ENCODE peak calls at places on chromosome 5, in six cellular contexts. One of them, this sample, is unnamed.

GRCh38 chr5:96855041-96855872 is 21.0 kb upstream of the ERAP2 start:
- DNase-seq in sigmoid colon: no peak
- DNase-seq in epithelial cell of esophagus: no peak
- DNase-seq in retinal pigment epithelial cell: no peak
- DNase-seq in BJ: no peak
- DNase-seq in fibroblast of lung: peak
- DNase-seq in this sample: no peak

GRCh38 chr5:33612386-33612785 is 171.6 kb downstream of the TARS1 start:
- DNase-seq in fibroblast of lung: peak
- DNase-seq in retinal pigment epithelial cell: no peak
- DNase-seq in epithelial cell of esophagus: peak
- DNase-seq in BJ: peak
- DNase-seq in sigmoid colon: no peak
- DNase-seq in this sample: no peak

GRCh38 chr5:123717139-123717538 is 205.2 kb downstream of the CSNK1G3 start:
- DNase-seq in retinal pigment epithelial cell: no peak
- DNase-seq in fibroblast of lung: peak
- DNase-seq in epithelial cell of esophagus: no peak
- DNase-seq in sigmoid colon: no peak
- DNase-seq in BJ: no peak
- DNase-seq in this sample: peak

GRCh38 chr5:40578501-40579451 is 100.9 kb upstream of the PTGER4 start:
- DNase-seq in epithelial cell of esophagus: peak
- DNase-seq in BJ: no peak
- DNase-seq in fibroblast of lung: peak
- DNase-seq in retinal pigment epithelial cell: no peak
- DNase-seq in sigmoid colon: no peak
- DNase-seq in this sample: no peak

GRCh38 chr5:149646564-149646963 is 65.3 kb downstream of the ARHGEF37 start:
- DNase-seq in fibroblast of lung: no peak
- DNase-seq in sigmoid colon: no peak
- DNase-seq in BJ: no peak
- DNase-seq in epithelial cell of esophagus: peak
- DNase-seq in retinal pigment epithelial cell: no peak
- DNase-seq in this sample: no peak

GRCh38 chr5:66689522-66690220 is 93.5 kb downstream of the MAST4 start:
- DNase-seq in retinal pigment epithelial cell: no peak
- DNase-seq in epithelial cell of esophagus: peak
- DNase-seq in BJ: no peak
- DNase-seq in fibroblast of lung: no peak
- DNase-seq in sigmoid colon: no peak
- DNase-seq in this sample: peak

GRCh38 chr5:96198673-96199072 is 234.4 kb downstream of the PCSK1 start:
- DNase-seq in retinal pigment epithelial cell: no peak
- DNase-seq in BJ: no peak
- DNase-seq in epithelial cell of esophagus: no peak
- DNase-seq in sigmoid colon: no peak
- DNase-seq in fibroblast of lung: peak
- DNase-seq in this sample: no peak

GRCh38 chr5:124631874-124632550 is 114.4 kb downstream of the ZNF608 start:
- DNase-seq in retinal pigment epithelial cell: no peak
- DNase-seq in fibroblast of lung: no peak
- DNase-seq in epithelial cell of esophagus: no peak
- DNase-seq in sigmoid colon: no peak
- DNase-seq in BJ: no peak
- DNase-seq in this sample: no peak

GRCh38 chr5:164580155-164580554 is 1074.7 kb downstream of the MAT2B start:
- DNase-seq in BJ: no peak
- DNase-seq in sigmoid colon: no peak
- DNase-seq in retinal pigment epithelial cell: no peak
- DNase-seq in fibroblast of lung: no peak
- DNase-seq in epithelial cell of esophagus: no peak
- DNase-seq in this sample: no peak

GRCh38 chr5:172548311-172548731 is 92.7 kb upstream of the NEURL1B start:
- DNase-seq in epithelial cell of esophagus: no peak
- DNase-seq in fibroblast of lung: no peak
- DNase-seq in retinal pigment epithelial cell: no peak
- DNase-seq in sigmoid colon: peak
- DNase-seq in BJ: no peak
- DNase-seq in this sample: no peak

GRCh38 chr5:4880304-4880741 is 259.8 kb upstream of the ADAMTS16 start:
- DNase-seq in fibroblast of lung: no peak
- DNase-seq in retinal pigment epithelial cell: no peak
- DNase-seq in epithelial cell of esophagus: no peak
- DNase-seq in sigmoid colon: no peak
- DNase-seq in BJ: no peak
- DNase-seq in this sample: no peak

GRCh38 chr5:96609369-96609768 is 52.8 kb upstream of the CAST start:
- DNase-seq in fibroblast of lung: no peak
- DNase-seq in BJ: no peak
- DNase-seq in sigmoid colon: no peak
- DNase-seq in epithelial cell of esophagus: no peak
- DNase-seq in retinal pigment epithelial cell: no peak
- DNase-seq in this sample: no peak

GRCh38 chr5:66904189-66904588 is 292.4 kb downstream of the CD180 start:
- DNase-seq in retinal pigment epithelial cell: no peak
- DNase-seq in fibroblast of lung: no peak
- DNase-seq in sigmoid colon: no peak
- DNase-seq in BJ: no peak
- DNase-seq in epithelial cell of esophagus: no peak
- DNase-seq in this sample: no peak

GRCh38 chr5:172482156-172483020 is 28.1 kb upstream of the SH3PXD2B start:
- DNase-seq in sigmoid colon: peak
- DNase-seq in fibroblast of lung: no peak
- DNase-seq in epithelial cell of esophagus: peak
- DNase-seq in retinal pigment epithelial cell: no peak
- DNase-seq in BJ: no peak
- DNase-seq in this sample: no peak

DNA sequence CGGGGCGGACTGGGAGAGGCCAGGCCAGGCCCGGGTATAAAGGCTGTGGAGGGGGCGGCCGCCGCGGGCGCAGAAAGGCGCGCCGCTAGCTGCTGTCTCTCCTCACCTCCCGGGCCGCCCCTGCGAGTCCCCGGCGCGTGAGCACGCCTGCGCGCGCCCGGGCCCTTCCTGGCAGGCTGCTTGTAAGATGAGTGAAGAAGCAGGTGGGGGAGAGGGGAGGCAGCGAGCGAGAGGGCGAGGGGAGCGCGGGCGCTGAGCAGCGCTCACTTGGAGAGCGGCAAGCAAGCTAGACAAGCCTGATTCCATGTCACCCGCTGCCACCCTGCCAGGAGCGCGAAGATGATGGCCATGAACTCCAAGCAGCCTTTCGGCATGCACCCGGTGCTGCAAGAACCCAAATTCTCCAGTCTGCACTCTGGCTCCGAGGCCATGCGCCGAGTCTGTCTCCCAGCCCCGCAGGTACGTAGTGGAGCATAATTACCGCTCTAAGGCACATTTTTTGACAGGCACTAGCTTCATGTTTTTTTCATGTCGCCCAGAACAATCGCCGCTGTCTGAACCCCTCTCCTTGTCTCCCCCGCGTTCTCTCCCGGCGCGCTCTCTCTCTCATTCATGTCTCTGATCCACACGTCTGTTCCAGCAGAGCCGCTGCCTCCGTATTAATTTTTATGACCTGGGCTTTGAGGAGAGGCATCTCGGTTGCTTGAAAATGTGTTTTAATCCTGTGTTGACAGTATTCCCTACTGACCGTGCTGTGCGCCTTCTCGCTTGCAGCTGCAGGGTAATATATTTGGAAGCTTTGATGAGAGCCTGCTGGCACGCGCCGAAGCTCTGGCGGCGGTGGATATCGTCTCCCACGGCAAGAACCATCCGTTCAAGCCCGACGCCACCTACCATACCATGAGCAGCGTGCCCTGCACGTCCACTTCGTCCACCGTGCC is at the start of gene POU4F3:
- DNase-seq in fibroblast of lung: no peak
- DNase-seq in BJ: no peak
- DNase-seq in epithelial cell of esophagus: no peak
- DNase-seq in sigmoid colon: no peak
- DNase-seq in retinal pigment epithelial cell: no peak
- DNase-seq in this sample: no peak
- H3K4me3 ChIP-seq in fibroblast of lung: no peak
- H3K4me3 ChIP-seq in BJ: no peak
- H3K4me3 ChIP-seq in epithelial cell of esophagus: no peak
- H3K4me3 ChIP-seq in sigmoid colon: no peak
- H3K4me3 ChIP-seq in retinal pigment epithelial cell: no peak
- H3K4me3 ChIP-seq in this sample: no peak

GRCh38 chr5:107134931-107135330 is 535.8 kb downstream of the EFNA5 start:
- DNase-seq in retinal pigment epithelial cell: no peak
- DNase-seq in sigmoid colon: no peak
- DNase-seq in fibroblast of lung: no peak
- DNase-seq in BJ: no peak
- DNase-seq in epithelial cell of esophagus: peak
- DNase-seq in this sample: no peak

GRCh38 chr5:107135391-107135790 is 535.3 kb downstream of the EFNA5 start:
- DNase-seq in BJ: no peak
- DNase-seq in sigmoid colon: no peak
- DNase-seq in retinal pigment epithelial cell: no peak
- DNase-seq in epithelial cell of esophagus: peak
- DNase-seq in fibroblast of lung: peak
- DNase-seq in this sample: peak
- H3K4me3 ChIP-seq in BJ: no peak
- H3K4me3 ChIP-seq in sigmoid colon: no peak
- H3K4me3 ChIP-seq in retinal pigment epithelial cell: no peak
- H3K4me3 ChIP-seq in epithelial cell of esophagus: no peak
- H3K4me3 ChIP-seq in fibroblast of lung: no peak
- H3K4me3 ChIP-seq in this sample: no peak

GRCh38 chr5:56692359-56693219 is 122.8 kb upstream of the MAP3K1 start:
- DNase-seq in sigmoid colon: no peak
- DNase-seq in epithelial cell of esophagus: no peak
- DNase-seq in fibroblast of lung: no peak
- DNase-seq in BJ: no peak
- DNase-seq in retinal pigment epithelial cell: no peak
- DNase-seq in this sample: no peak

GRCh38 chr5:56684159-56684558 is 131.2 kb upstream of the MAP3K1 start:
- DNase-seq in retinal pigment epithelial cell: no peak
- DNase-seq in epithelial cell of esophagus: no peak
- DNase-seq in sigmoid colon: no peak
- DNase-seq in fibroblast of lung: no peak
- DNase-seq in BJ: no peak
- DNase-seq in this sample: no peak

GRCh38 chr5:56686337-56687198 is 128.8 kb upstream of the MAP3K1 start:
- DNase-seq in sigmoid colon: no peak
- DNase-seq in fibroblast of lung: no peak
- DNase-seq in BJ: no peak
- DNase-seq in epithelial cell of esophagus: no peak
- DNase-seq in retinal pigment epithelial cell: no peak
- DNase-seq in this sample: no peak

GRCh38 chr5:56685503-56686217 is 129.7 kb upstream of the MAP3K1 start:
- DNase-seq in BJ: no peak
- DNase-seq in epithelial cell of esophagus: no peak
- DNase-seq in retinal pigment epithelial cell: no peak
- DNase-seq in fibroblast of lung: no peak
- DNase-seq in sigmoid colon: no peak
- DNase-seq in this sample: no peak

GRCh38 chr5:56688402-56688801 is 126.9 kb upstream of the MAP3K1 start:
- DNase-seq in sigmoid colon: no peak
- DNase-seq in epithelial cell of esophagus: no peak
- DNase-seq in fibroblast of lung: no peak
- DNase-seq in BJ: no peak
- DNase-seq in retinal pigment epithelial cell: no peak
- DNase-seq in this sample: no peak
- H3K4me3 ChIP-seq in sigmoid colon: no peak
- H3K4me3 ChIP-seq in epithelial cell of esophagus: no peak
- H3K4me3 ChIP-seq in fibroblast of lung: no peak
- H3K4me3 ChIP-seq in BJ: no peak
- H3K4me3 ChIP-seq in retinal pigment epithelial cell: no peak
- H3K4me3 ChIP-seq in this sample: no peak

DNA sequence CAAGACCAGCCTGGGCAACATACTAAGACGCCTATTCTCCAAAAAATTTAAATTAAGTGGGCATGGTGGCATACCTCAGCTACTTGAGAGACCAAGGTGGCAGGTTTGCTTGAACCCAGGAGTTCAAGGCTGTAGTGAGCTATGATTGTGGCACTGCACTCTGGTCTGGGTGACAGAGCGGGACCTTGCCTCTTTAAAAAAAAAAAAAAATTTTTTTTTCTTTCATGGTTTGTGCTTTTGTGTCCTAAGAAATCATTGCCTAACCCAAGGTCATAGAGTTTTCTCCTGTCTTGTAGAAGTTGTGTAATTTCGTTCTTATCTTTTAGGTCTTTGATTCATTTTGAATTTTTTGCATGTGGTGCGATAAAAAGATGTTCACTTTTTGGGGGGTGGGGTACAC is 12.3 kb downstream of the GPBP1 start:
- DNase-seq in BJ: no peak
- DNase-seq in fibroblast of lung: no peak
- DNase-seq in retinal pigment epithelial cell: no peak
- DNase-seq in sigmoid colon: no peak
- DNase-seq in epithelial cell of esophagus: no peak
- DNase-seq in this sample: no peak
- H3K4me3 ChIP-seq in BJ: no peak
- H3K4me3 ChIP-seq in fibroblast of lung: no peak
- H3K4me3 ChIP-seq in retinal pigment epithelial cell: no peak
- H3K4me3 ChIP-seq in sigmoid colon: no peak
- H3K4me3 ChIP-seq in epithelial cell of esophagus: no peak
- H3K4me3 ChIP-seq in this sample: no peak

GRCh38 chr5:34698754-34699153 is 42.6 kb downstream of the RAI14 start:
- DNase-seq in retinal pigment epithelial cell: no peak
- DNase-seq in epithelial cell of esophagus: no peak
- DNase-seq in sigmoid colon: no peak
- DNase-seq in BJ: no peak
- DNase-seq in fibroblast of lung: no peak
- DNase-seq in this sample: no peak

GRCh38 chr5:34697308-34698108 is 41.4 kb downstream of the RAI14 start:
- DNase-seq in retinal pigment epithelial cell: no peak
- DNase-seq in BJ: no peak
- DNase-seq in epithelial cell of esophagus: no peak
- DNase-seq in fibroblast of lung: no peak
- DNase-seq in sigmoid colon: no peak
- DNase-seq in this sample: no peak

GRCh38 chr5:34699155-34700077 is 43.3 kb downstream of the RAI14 start:
- DNase-seq in sigmoid colon: no peak
- DNase-seq in retinal pigment epithelial cell: no peak
- DNase-seq in fibroblast of lung: no peak
- DNase-seq in BJ: no peak
- DNase-seq in epithelial cell of esophagus: peak
- DNase-seq in this sample: no peak

GRCh38 chr5:34700078-34700452 is 43.9 kb downstream of the RAI14 start:
- DNase-seq in BJ: no peak
- DNase-seq in retinal pigment epithelial cell: no peak
- DNase-seq in sigmoid colon: no peak
- DNase-seq in fibroblast of lung: no peak
- DNase-seq in epithelial cell of esophagus: no peak
- DNase-seq in this sample: no peak

DNA sequence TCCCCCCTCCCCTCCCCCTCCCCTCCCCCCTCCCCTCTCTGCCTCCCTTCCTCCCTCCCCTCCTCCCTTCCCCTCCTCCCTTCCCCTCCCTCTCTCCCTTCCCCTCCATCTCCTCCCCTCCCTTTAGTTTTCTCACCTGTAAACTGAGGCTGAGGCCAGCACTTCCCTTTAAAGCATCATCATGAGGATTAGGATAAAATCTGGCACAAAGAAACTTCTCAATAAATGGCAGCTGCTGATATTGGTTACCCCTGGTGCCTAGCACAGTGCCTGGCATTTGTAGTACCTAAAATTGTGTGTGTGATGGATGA is 41.9 kb downstream of the RAI14 start:
- DNase-seq in epithelial cell of esophagus: no peak
- DNase-seq in fibroblast of lung: no peak
- DNase-seq in BJ: no peak
- DNase-seq in sigmoid colon: no peak
- DNase-seq in retinal pigment epithelial cell: no peak
- DNase-seq in this sample: no peak
- H3K4me3 ChIP-seq in epithelial cell of esophagus: no peak
- H3K4me3 ChIP-seq in fibroblast of lung: no peak
- H3K4me3 ChIP-seq in BJ: no peak
- H3K4me3 ChIP-seq in sigmoid colon: no peak
- H3K4me3 ChIP-seq in retinal pigment epithelial cell: no peak
- H3K4me3 ChIP-seq in this sample: no peak

This sample was measured in kidney epithelial cell.